ENCODE peak calls at places on chromosomes 2 and 18, in six cellular contexts. One of them, this sample, is unnamed.

GRCh38 chr2:236875906-236876505 is 209.7 kb upstream of the COPS8 start:
- DNase-seq in activated T-cell treated with anti-CD3 and anti-CD28 coated beads for 24 hours: no peak
- DNase-seq in GM10248: no peak
- DNase-seq in fibroblast of gingiva: peak
- DNase-seq in transverse colon: no peak
- DNase-seq in retina: no peak
- DNase-seq in this sample: peak

GRCh38 chr2:231671617-231672350 is 36.5 kb upstream of the PTMA start:
- DNase-seq in activated T-cell treated with anti-CD3 and anti-CD28 coated beads for 24 hours: no peak
- DNase-seq in GM10248: peak
- DNase-seq in fibroblast of gingiva: no peak
- DNase-seq in transverse colon: peak
- DNase-seq in retina: no peak
- DNase-seq in this sample: no peak

GRCh38 chr2:6111676-6112294 is 419.6 kb downstream of the SOX11 start:
- DNase-seq in activated T-cell treated with anti-CD3 and anti-CD28 coated beads for 24 hours: no peak
- DNase-seq in GM10248: no peak
- DNase-seq in fibroblast of gingiva: no peak
- DNase-seq in transverse colon: no peak
- DNase-seq in retina: no peak
- DNase-seq in this sample: no peak

GRCh38 chr2:239550336-239550735 is 149.5 kb upstream of the HDAC4 start:
- DNase-seq in activated T-cell treated with anti-CD3 and anti-CD28 coated beads for 24 hours: no peak
- DNase-seq in GM10248: no peak
- DNase-seq in fibroblast of gingiva: no peak
- DNase-seq in transverse colon: no peak
- DNase-seq in retina: no peak
- DNase-seq in this sample: no peak

GRCh38 chr2:129877795-129878775 is 101.4 kb upstream of the RAB6C start:
- DNase-seq in activated T-cell treated with anti-CD3 and anti-CD28 coated beads for 24 hours: no peak
- DNase-seq in GM10248: peak
- DNase-seq in fibroblast of gingiva: no peak
- DNase-seq in transverse colon: no peak
- DNase-seq in retina: peak
- DNase-seq in this sample: no peak

GRCh38 chr2:47232738-47233415 is 77.8 kb upstream of the STPG4 start:
- DNase-seq in activated T-cell treated with anti-CD3 and anti-CD28 coated beads for 24 hours: no peak
- DNase-seq in GM10248: no peak
- DNase-seq in fibroblast of gingiva: no peak
- DNase-seq in transverse colon: no peak
- DNase-seq in retina: no peak
- DNase-seq in this sample: no peak

GRCh38 chr2:231197741-231198290 is 615 bp upstream of the ARMC9 start:
- DNase-seq in activated T-cell treated with anti-CD3 and anti-CD28 coated beads for 24 hours: no peak
- DNase-seq in GM10248: no peak
- DNase-seq in fibroblast of gingiva: no peak
- DNase-seq in transverse colon: no peak
- DNase-seq in retina: no peak
- DNase-seq in this sample: no peak

GRCh38 chr18:76932026-76932819 is 109.9 kb downstream of the ZNF236 start:
- DNase-seq in activated T-cell treated with anti-CD3 and anti-CD28 coated beads for 24 hours: no peak
- DNase-seq in GM10248: no peak
- DNase-seq in fibroblast of gingiva: peak
- DNase-seq in transverse colon: no peak
- DNase-seq in retina: no peak
- DNase-seq in this sample: no peak

GRCh38 chr2:191321861-191322662 is 76.9 kb downstream of the MYO1B start:
- DNase-seq in activated T-cell treated with anti-CD3 and anti-CD28 coated beads for 24 hours: no peak
- DNase-seq in GM10248: no peak
- DNase-seq in fibroblast of gingiva: peak
- DNase-seq in transverse colon: no peak
- DNase-seq in retina: peak
- DNase-seq in this sample: peak

GRCh38 chr18:48153641-48154481 is 223.4 kb upstream of the SMAD2 start:
- DNase-seq in activated T-cell treated with anti-CD3 and anti-CD28 coated beads for 24 hours: no peak
- DNase-seq in GM10248: no peak
- DNase-seq in fibroblast of gingiva: peak
- DNase-seq in transverse colon: no peak
- DNase-seq in retina: no peak
- DNase-seq in this sample: peak

GRCh38 chr18:63213331-63213900 is 106.2 kb downstream of the BCL2 start:
- DNase-seq in activated T-cell treated with anti-CD3 and anti-CD28 coated beads for 24 hours: no peak
- DNase-seq in GM10248: no peak
- DNase-seq in fibroblast of gingiva: no peak
- DNase-seq in transverse colon: no peak
- DNase-seq in retina: no peak
- DNase-seq in this sample: no peak

GRCh38 chr2:172698041-172698863 is 37.4 kb upstream of the RAPGEF4 start:
- DNase-seq in activated T-cell treated with anti-CD3 and anti-CD28 coated beads for 24 hours: no peak
- DNase-seq in GM10248: peak
- DNase-seq in fibroblast of gingiva: peak
- DNase-seq in transverse colon: no peak
- DNase-seq in retina: no peak
- DNase-seq in this sample: peak

GRCh38 chr2:236674238-236674637 is 104.6 kb downstream of the ACKR3 start:
- DNase-seq in activated T-cell treated with anti-CD3 and anti-CD28 coated beads for 24 hours: no peak
- DNase-seq in GM10248: no peak
- DNase-seq in fibroblast of gingiva: no peak
- DNase-seq in transverse colon: no peak
- DNase-seq in retina: no peak
- DNase-seq in this sample: no peak

GRCh38 chr2:85264471-85264870 is 63.3 kb downstream of the TGOLN2 start:
- DNase-seq in activated T-cell treated with anti-CD3 and anti-CD28 coated beads for 24 hours: no peak
- DNase-seq in GM10248: no peak
- DNase-seq in fibroblast of gingiva: no peak
- DNase-seq in transverse colon: no peak
- DNase-seq in retina: no peak
- DNase-seq in this sample: peak

GRCh38 chr18:68456985-68457384 is 257.9 kb downstream of the TMX3 start:
- DNase-seq in activated T-cell treated with anti-CD3 and anti-CD28 coated beads for 24 hours: no peak
- DNase-seq in GM10248: no peak
- DNase-seq in fibroblast of gingiva: no peak
- DNase-seq in transverse colon: no peak
- DNase-seq in retina: no peak
- DNase-seq in this sample: peak

GRCh38 chr2:163717993-163718680 is 17.7 kb downstream of the FIGN start:
- DNase-seq in activated T-cell treated with anti-CD3 and anti-CD28 coated beads for 24 hours: no peak
- DNase-seq in GM10248: no peak
- DNase-seq in fibroblast of gingiva: no peak
- DNase-seq in transverse colon: no peak
- DNase-seq in retina: peak
- DNase-seq in this sample: no peak

GRCh38 chr18:32707586-32707985 is 65.2 kb downstream of the KLHL14 start:
- DNase-seq in activated T-cell treated with anti-CD3 and anti-CD28 coated beads for 24 hours: no peak
- DNase-seq in GM10248: no peak
- DNase-seq in fibroblast of gingiva: no peak
- DNase-seq in transverse colon: no peak
- DNase-seq in retina: no peak
- DNase-seq in this sample: no peak

GRCh38 chr2:61988462-61989366 is 83.2 kb downstream of the COMMD1 start:
- DNase-seq in activated T-cell treated with anti-CD3 and anti-CD28 coated beads for 24 hours: no peak
- DNase-seq in GM10248: no peak
- DNase-seq in fibroblast of gingiva: no peak
- DNase-seq in transverse colon: no peak
- DNase-seq in retina: no peak
- DNase-seq in this sample: peak

GRCh38 chr2:236536727-236537398 is 32.8 kb upstream of the ACKR3 start:
- DNase-seq in activated T-cell treated with anti-CD3 and anti-CD28 coated beads for 24 hours: peak
- DNase-seq in GM10248: peak
- DNase-seq in fibroblast of gingiva: no peak
- DNase-seq in transverse colon: peak
- DNase-seq in retina: no peak
- DNase-seq in this sample: no peak

GRCh38 chr2:44126106-44126797 is 42.4 kb upstream of the PPM1B start:
- DNase-seq in activated T-cell treated with anti-CD3 and anti-CD28 coated beads for 24 hours: no peak
- DNase-seq in GM10248: no peak
- DNase-seq in fibroblast of gingiva: no peak
- DNase-seq in transverse colon: no peak
- DNase-seq in retina: no peak
- DNase-seq in this sample: peak

GRCh38 chr2:57465967-57466366 is 580.6 kb upstream of the VRK2 start:
- DNase-seq in activated T-cell treated with anti-CD3 and anti-CD28 coated beads for 24 hours: no peak
- DNase-seq in GM10248: no peak
- DNase-seq in fibroblast of gingiva: no peak
- DNase-seq in transverse colon: no peak
- DNase-seq in retina: no peak
- DNase-seq in this sample: no peak